ENCODE peak calls at places on chromosomes 2 and 18, in eight cellular contexts. One of them, this sample, is unnamed.

GRCh38 chr2:173652311-173652710 is 297.6 kb downstream of the CDCA7 start:
- DNase-seq in IMR-90: peak; percentile 93
- DNase-seq in transverse colon: no peak
- DNase-seq in kidney epithelial cell: peak; percentile 80
- DNase-seq in GM20000: no peak
- DNase-seq in nephron progenitor cell: no peak
- DNase-seq in heart right ventricle: no peak
- DNase-seq in AG04450: peak; percentile 87
- DNase-seq in this sample: peak; percentile 5

GRCh38 chr18:8561123-8561905 is 47.9 kb upstream of the RAB12 start:
- DNase-seq in heart right ventricle: peak; percentile 53
- DNase-seq in GM20000: no peak
- DNase-seq in kidney epithelial cell: no peak
- DNase-seq in nephron progenitor cell: no peak
- DNase-seq in AG04450: no peak
- DNase-seq in transverse colon: no peak
- DNase-seq in IMR-90: no peak
- DNase-seq in this sample: no peak

GRCh38 chr2:68994864-68995263 is 18.1 kb upstream of the ANTXR1 start:
- DNase-seq in nephron progenitor cell: no peak
- DNase-seq in AG04450: no peak
- DNase-seq in kidney epithelial cell: no peak
- DNase-seq in IMR-90: peak; percentile 33
- DNase-seq in heart right ventricle: peak; percentile 42
- DNase-seq in GM20000: no peak
- DNase-seq in transverse colon: no peak
- DNase-seq in this sample: no peak

GRCh38 chr2:132503621-132504200 is 87.1 kb downstream of the GPR39 start:
- DNase-seq in IMR-90: peak; percentile 37
- DNase-seq in AG04450: no peak
- DNase-seq in kidney epithelial cell: no peak
- DNase-seq in transverse colon: peak; percentile 15
- DNase-seq in heart right ventricle: no peak
- DNase-seq in nephron progenitor cell: no peak
- DNase-seq in GM20000: no peak
- DNase-seq in this sample: no peak

GRCh38 chr18:9386872-9387271 is 52.3 kb downstream of the TWSG1 start:
- DNase-seq in GM20000: no peak
- DNase-seq in heart right ventricle: no peak
- DNase-seq in AG04450: no peak
- DNase-seq in IMR-90: no peak
- DNase-seq in transverse colon: no peak
- DNase-seq in kidney epithelial cell: no peak
- DNase-seq in nephron progenitor cell: no peak
- DNase-seq in this sample: no peak

GRCh38 chr18:22871809-22872525 is 61.2 kb upstream of the RBBP8 start:
- DNase-seq in transverse colon: no peak
- DNase-seq in AG04450: no peak
- DNase-seq in kidney epithelial cell: peak; percentile 51
- DNase-seq in nephron progenitor cell: no peak
- DNase-seq in heart right ventricle: no peak
- DNase-seq in GM20000: no peak
- DNase-seq in IMR-90: peak; percentile 31
- DNase-seq in this sample: peak; percentile 13

GRCh38 chr18:48930926-48931325 is 19.8 kb downstream of the SMAD7 start:
- DNase-seq in AG04450: no peak
- DNase-seq in GM20000: no peak
- DNase-seq in kidney epithelial cell: no peak
- DNase-seq in heart right ventricle: no peak
- DNase-seq in IMR-90: no peak
- DNase-seq in transverse colon: no peak
- DNase-seq in nephron progenitor cell: no peak
- DNase-seq in this sample: no peak

GRCh38 chr2:1683297-1683696 is 61.0 kb downstream of the PXDN start:
- DNase-seq in heart right ventricle: no peak
- DNase-seq in nephron progenitor cell: no peak
- DNase-seq in GM20000: no peak
- DNase-seq in transverse colon: no peak
- DNase-seq in kidney epithelial cell: no peak
- DNase-seq in IMR-90: no peak
- DNase-seq in AG04450: no peak
- DNase-seq in this sample: no peak

GRCh38 chr2:109246616-109247015 is 117.6 kb downstream of the SH3RF3 start:
- DNase-seq in GM20000: no peak
- DNase-seq in nephron progenitor cell: no peak
- DNase-seq in kidney epithelial cell: no peak
- DNase-seq in AG04450: no peak
- DNase-seq in IMR-90: no peak
- DNase-seq in transverse colon: no peak
- DNase-seq in heart right ventricle: no peak
- DNase-seq in this sample: no peak

GRCh38 chr2:190843874-190844699 is 36.5 kb upstream of the GLS start:
- DNase-seq in transverse colon: no peak
- DNase-seq in kidney epithelial cell: no peak
- DNase-seq in nephron progenitor cell: no peak
- DNase-seq in GM20000: peak; percentile 19
- DNase-seq in IMR-90: peak; percentile 69
- DNase-seq in AG04450: no peak
- DNase-seq in heart right ventricle: no peak
- DNase-seq in this sample: no peak

GRCh38 chr2:19114126-19114525 is 244.3 kb downstream of the OSR1 start:
- DNase-seq in AG04450: no peak
- DNase-seq in transverse colon: no peak
- DNase-seq in kidney epithelial cell: no peak
- DNase-seq in heart right ventricle: no peak
- DNase-seq in GM20000: no peak
- DNase-seq in nephron progenitor cell: no peak
- DNase-seq in IMR-90: no peak
- DNase-seq in this sample: no peak

GRCh38 chr18:61676763-61677434 is 215.9 kb downstream of the RNF152 start:
- DNase-seq in GM20000: no peak
- DNase-seq in transverse colon: no peak
- DNase-seq in IMR-90: peak; percentile 83
- DNase-seq in nephron progenitor cell: no peak
- DNase-seq in kidney epithelial cell: no peak
- DNase-seq in heart right ventricle: no peak
- DNase-seq in AG04450: peak; percentile 21
- DNase-seq in this sample: no peak

DNA sequence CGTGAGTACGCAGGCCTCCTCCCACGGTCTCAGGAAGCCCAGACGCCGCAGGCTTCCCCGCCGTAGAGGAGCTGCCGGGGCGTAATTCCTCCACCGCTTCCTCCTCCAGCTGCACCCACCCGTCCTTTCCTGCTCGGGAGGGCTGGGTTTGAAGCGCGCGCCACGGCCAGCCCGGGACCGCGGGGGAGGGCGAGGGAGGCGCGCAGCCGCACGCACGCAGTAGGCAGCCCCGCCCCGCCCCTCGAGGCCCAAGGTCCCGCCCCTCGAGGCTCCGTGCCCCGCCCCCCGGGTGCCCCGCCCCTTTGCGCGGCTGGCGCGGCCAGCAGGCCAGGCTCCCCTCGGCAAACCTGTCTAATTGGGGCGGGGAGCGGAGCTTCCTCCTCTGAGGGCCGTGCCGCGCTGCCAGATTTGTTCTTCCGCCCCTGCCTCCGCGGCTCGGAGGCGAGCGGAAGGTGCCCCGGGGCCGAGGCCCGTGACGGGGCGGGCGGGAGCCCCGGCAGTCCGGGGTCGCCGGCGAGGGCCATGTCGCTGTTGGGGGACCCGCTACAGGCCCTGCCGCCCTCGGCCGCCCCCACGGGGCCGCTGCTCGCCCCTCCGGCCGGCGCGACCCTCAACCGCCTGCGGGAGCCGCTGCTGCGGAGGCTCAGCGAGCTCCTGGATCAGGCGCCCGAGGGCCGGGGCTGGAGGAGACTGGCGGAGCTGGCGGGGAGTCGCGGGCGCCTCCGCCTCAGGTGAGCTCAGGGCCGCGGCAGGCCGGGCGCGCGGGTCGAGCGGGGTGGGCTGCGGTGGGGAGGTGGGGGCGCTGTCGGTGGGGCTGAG is at the start of gene MALT1:
- DNase-seq in kidney epithelial cell: peak; percentile 56
- DNase-seq in nephron progenitor cell: peak; percentile 99
- DNase-seq in transverse colon: peak; percentile 97
- DNase-seq in GM20000: peak; percentile 97
- DNase-seq in IMR-90: peak; percentile 85
- DNase-seq in heart right ventricle: peak; percentile 95
- DNase-seq in AG04450: peak; percentile 65
- DNase-seq in this sample: peak; percentile 98
- TF ChIP-seq CTCF in kidney epithelial cell: no peak
- TF ChIP-seq CTCF in nephron progenitor cell: no peak
- TF ChIP-seq CTCF in transverse colon: no peak
- TF ChIP-seq CTCF in GM20000: no peak
- TF ChIP-seq CTCF in IMR-90: peak; percentile 28
- TF ChIP-seq CTCF in heart right ventricle: peak; percentile 44
- TF ChIP-seq CTCF in AG04450: no peak
- TF ChIP-seq CTCF in this sample: no peak

DNA sequence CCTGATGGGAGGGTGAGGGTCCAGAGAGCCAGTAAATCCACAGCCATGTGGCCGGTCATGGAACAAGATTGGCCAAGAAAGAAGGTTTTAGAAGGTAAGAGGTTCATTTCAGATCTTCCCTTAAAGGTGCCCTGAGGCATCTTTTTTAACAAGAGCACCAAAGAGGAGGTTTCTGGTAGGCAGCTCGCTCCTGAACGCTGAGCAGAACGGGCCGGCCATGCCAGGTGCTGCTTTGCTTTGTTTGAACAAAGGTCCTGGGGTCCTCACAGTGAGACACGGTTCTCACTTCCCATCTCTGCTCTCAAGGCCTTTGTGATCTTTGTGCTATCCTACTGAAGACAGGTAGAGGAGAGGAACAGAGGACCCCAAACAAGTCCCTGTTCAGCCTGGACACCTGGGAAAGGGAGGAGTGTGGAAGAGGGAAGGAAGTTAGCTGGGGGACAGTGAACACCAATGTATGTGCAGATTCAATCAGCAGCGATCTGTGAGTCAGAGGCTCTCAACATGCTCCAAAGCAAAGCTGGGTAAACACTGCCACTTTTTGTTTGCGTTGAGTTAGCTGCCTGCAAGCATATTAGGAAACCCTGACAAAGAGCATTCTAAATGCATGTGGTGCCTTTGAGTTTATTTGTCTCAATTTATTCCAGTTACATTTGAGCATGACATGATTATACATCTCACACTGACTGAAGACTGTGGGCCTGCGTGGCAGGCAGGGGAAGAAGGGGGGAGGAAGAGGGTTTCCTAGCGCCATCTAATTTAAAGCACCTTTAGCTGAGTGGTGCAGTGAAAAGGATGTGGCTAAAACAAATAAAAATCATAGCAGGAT is 102.4 kb downstream of the ASB1 start:
- DNase-seq in nephron progenitor cell: no peak
- DNase-seq in AG04450: peak; percentile 44
- DNase-seq in transverse colon: no peak
- DNase-seq in IMR-90: peak; percentile 82
- DNase-seq in kidney epithelial cell: no peak
- DNase-seq in GM20000: no peak
- DNase-seq in heart right ventricle: no peak
- DNase-seq in this sample: peak; percentile 24
- TF ChIP-seq CTCF in nephron progenitor cell: no peak
- TF ChIP-seq CTCF in AG04450: no peak
- TF ChIP-seq CTCF in transverse colon: no peak
- TF ChIP-seq CTCF in IMR-90: no peak
- TF ChIP-seq CTCF in kidney epithelial cell: no peak
- TF ChIP-seq CTCF in GM20000: no peak
- TF ChIP-seq CTCF in heart right ventricle: no peak
- TF ChIP-seq CTCF in this sample: no peak

GRCh38 chr2:153873062-153874048 is 1.6 kb downstream of the GALNT13 start:
- DNase-seq in GM20000: no peak
- DNase-seq in heart right ventricle: no peak
- DNase-seq in IMR-90: no peak
- DNase-seq in kidney epithelial cell: no peak
- DNase-seq in transverse colon: no peak
- DNase-seq in nephron progenitor cell: peak; percentile 66
- DNase-seq in AG04450: no peak
- DNase-seq in this sample: no peak

GRCh38 chr2:153872311-153873061 is 764 bp downstream of the GALNT13 start:
- DNase-seq in transverse colon: no peak
- DNase-seq in IMR-90: no peak
- DNase-seq in AG04450: no peak
- DNase-seq in kidney epithelial cell: no peak
- DNase-seq in GM20000: no peak
- DNase-seq in nephron progenitor cell: peak; percentile 35
- DNase-seq in heart right ventricle: no peak
- DNase-seq in this sample: no peak

GRCh38 chr2:153871231-153872221 is at the start of gene GALNT13:
- DNase-seq in AG04450: no peak
- DNase-seq in heart right ventricle: peak; percentile 15
- DNase-seq in kidney epithelial cell: peak; percentile 28
- DNase-seq in GM20000: no peak
- DNase-seq in transverse colon: no peak
- DNase-seq in IMR-90: no peak
- DNase-seq in nephron progenitor cell: peak; percentile 78
- DNase-seq in this sample: no peak

GRCh38 chr2:153866595-153866994 is 5.1 kb upstream of the GALNT13 start:
- DNase-seq in IMR-90: no peak
- DNase-seq in AG04450: no peak
- DNase-seq in kidney epithelial cell: no peak
- DNase-seq in heart right ventricle: no peak
- DNase-seq in nephron progenitor cell: no peak
- DNase-seq in transverse colon: no peak
- DNase-seq in GM20000: no peak
- DNase-seq in this sample: no peak

DNA sequence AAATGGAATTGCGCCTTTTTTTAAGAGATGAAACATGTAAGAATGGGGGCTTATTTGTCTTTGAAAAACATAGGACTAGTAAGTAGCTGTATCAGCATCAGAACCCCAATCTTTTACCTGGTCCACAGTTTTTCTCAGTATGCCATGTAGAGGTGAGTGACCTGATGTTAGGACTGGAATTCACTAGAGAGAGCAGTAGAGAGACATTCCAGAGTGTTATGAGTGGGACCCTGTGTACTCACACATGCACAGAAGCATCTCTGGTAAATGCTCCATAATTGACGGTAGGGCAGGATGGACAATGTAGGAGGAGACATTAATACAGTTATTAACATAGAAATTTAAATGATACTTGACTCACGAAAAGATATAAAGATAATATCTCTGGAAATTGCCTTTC is 1.4 kb upstream of the GALNT13 start:
- DNase-seq in GM20000: no peak
- DNase-seq in heart right ventricle: no peak
- DNase-seq in transverse colon: no peak
- DNase-seq in IMR-90: no peak
- DNase-seq in kidney epithelial cell: no peak
- DNase-seq in nephron progenitor cell: no peak
- DNase-seq in AG04450: no peak
- DNase-seq in this sample: no peak
- TF ChIP-seq CTCF in GM20000: no peak
- TF ChIP-seq CTCF in heart right ventricle: no peak
- TF ChIP-seq CTCF in transverse colon: no peak
- TF ChIP-seq CTCF in IMR-90: no peak
- TF ChIP-seq CTCF in kidney epithelial cell: no peak
- TF ChIP-seq CTCF in nephron progenitor cell: peak; percentile 41
- TF ChIP-seq CTCF in AG04450: no peak
- TF ChIP-seq CTCF in this sample: no peak

DNA sequence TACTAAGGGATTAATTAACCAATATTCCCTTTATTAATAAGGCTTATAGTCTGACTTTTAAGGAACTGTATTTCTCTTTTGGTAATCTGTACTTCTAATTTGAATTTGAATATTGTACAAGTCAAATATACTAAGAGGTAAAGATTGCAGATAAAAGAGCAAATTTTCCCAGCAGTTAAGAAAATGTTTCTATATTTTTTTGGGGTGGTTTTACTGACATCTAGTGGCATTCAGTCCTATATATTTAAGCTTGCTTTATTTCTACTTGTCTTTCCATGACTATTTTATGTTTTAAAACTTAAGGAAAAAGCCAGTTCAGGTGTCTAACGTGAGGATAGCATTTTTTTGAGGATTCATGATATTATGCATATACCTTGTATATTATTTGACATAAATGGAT is 41.6 kb downstream of the TDRD15 start:
- DNase-seq in heart right ventricle: no peak
- DNase-seq in kidney epithelial cell: no peak
- DNase-seq in AG04450: no peak
- DNase-seq in IMR-90: peak; percentile 1
- DNase-seq in transverse colon: no peak
- DNase-seq in nephron progenitor cell: no peak
- DNase-seq in GM20000: no peak
- DNase-seq in this sample: no peak
- TF ChIP-seq CTCF in heart right ventricle: no peak
- TF ChIP-seq CTCF in kidney epithelial cell: peak; percentile 8
- TF ChIP-seq CTCF in AG04450: peak; percentile 27
- TF ChIP-seq CTCF in IMR-90: peak; percentile 22
- TF ChIP-seq CTCF in transverse colon: no peak
- TF ChIP-seq CTCF in nephron progenitor cell: no peak
- TF ChIP-seq CTCF in GM20000: no peak
- TF ChIP-seq CTCF in this sample: no peak